ENCODE peak calls at places on chromosomes 7 and 10, in eight cellular contexts. A, K, C, Q, B, P, U and O are unnamed samples.
A peak's percentile ranks its signal among the peaks of the same experiment; 100 is the strongest.

GRCh38 chr10:83983578-83984255 is 155.6 kb upstream of the GHITM start:
- DNase-seq in Q (no peak), A (no peak), P (peak; percentile 9), K (peak; percentile 1), C (peak; percentile 23), B (no peak), U (no peak), O (no peak)

GRCh38 chr10:50469288-50469687 is 154.5 kb downstream of the SGMS1 start:
- DNase-seq in A (peak; percentile 27), B (no peak), P (peak; percentile 27), K (peak; percentile 7), U (no peak), Q (no peak), C (no peak), O (peak; percentile 28)

GRCh38 chr10:102775201-102775972 is 31.6 kb downstream of the WBP1L start:
- DNase-seq in K (no peak), C (no peak), U (peak; percentile 56), B (no peak), A (peak; percentile 45), P (peak; percentile 66), Q (peak; percentile 78), O (no peak)

GRCh38 chr7:98619450-98620321 is 2.6 kb downstream of the NPTX2 start:
- DNase-seq in C (no peak), A (peak; percentile 12), P (peak; percentile 75), Q (peak; percentile 34), U (peak; percentile 3), B (no peak), K (no peak), O (no peak)

GRCh38 chr10:71729023-71729649 is 9.6 kb upstream of the C10orf105 start:
- DNase-seq in U (no peak), P (no peak), A (no peak), Q (peak; percentile 77), C (no peak), K (no peak), B (no peak), O (no peak)

GRCh38 chr10:86368046-86368445 is 1.5 kb upstream of the GRID1 start:
- DNase-seq in A (no peak), Q (no peak), C (no peak), B (no peak), K (no peak), U (no peak), P (no peak), O (no peak)

GRCh38 chr7:99476107-99476506 is 3.4 kb downstream of the ZNF789 start:
- DNase-seq in U (no peak), A (no peak), C (no peak), K (no peak), P (no peak), Q (no peak), B (no peak), O (no peak)

GRCh38 chr7:2936891-2937580 is 92.9 kb upstream of the GNA12 start:
- DNase-seq in C (no peak), K (no peak), U (no peak), A (no peak), P (no peak), Q (no peak), B (no peak), O (no peak)

GRCh38 chr10:117896517-117896916 is 150.2 kb downstream of the RAB11FIP2 start:
- DNase-seq in Q (no peak), K (no peak), C (no peak), A (no peak), U (no peak), B (no peak), P (no peak), O (no peak)

GRCh38 chr10:129867780-129868179 is 96.3 kb downstream of the EBF3 start:
- DNase-seq in C (no peak), U (no peak), Q (no peak), K (no peak), A (no peak), P (no peak), B (no peak), O (no peak)

GRCh38 chr7:44247868-44248651 is 47.3 kb downstream of the YKT6 start:
- DNase-seq in B (no peak), C (no peak), A (no peak), P (no peak), K (no peak), Q (no peak), U (no peak), O (no peak)

GRCh38 chr7:44246396-44247113 is 45.8 kb downstream of the YKT6 start:
- DNase-seq in P (no peak), A (no peak), K (no peak), B (no peak), C (no peak), U (no peak), Q (no peak), O (no peak)

GRCh38 chr7:44240983-44241510 is 40.3 kb downstream of the YKT6 start:
- DNase-seq in Q (peak; percentile 57), C (peak; percentile 66), P (peak; percentile 87), B (no peak), K (peak; percentile 72), A (peak; percentile 75), U (peak; percentile 62), O (peak; percentile 5)

GRCh38 chr7:44242091-44242490 is 41.3 kb downstream of the YKT6 start:
- DNase-seq in A (no peak), P (no peak), K (no peak), B (no peak), U (no peak), C (no peak), Q (no peak), O (no peak)

DNA sequence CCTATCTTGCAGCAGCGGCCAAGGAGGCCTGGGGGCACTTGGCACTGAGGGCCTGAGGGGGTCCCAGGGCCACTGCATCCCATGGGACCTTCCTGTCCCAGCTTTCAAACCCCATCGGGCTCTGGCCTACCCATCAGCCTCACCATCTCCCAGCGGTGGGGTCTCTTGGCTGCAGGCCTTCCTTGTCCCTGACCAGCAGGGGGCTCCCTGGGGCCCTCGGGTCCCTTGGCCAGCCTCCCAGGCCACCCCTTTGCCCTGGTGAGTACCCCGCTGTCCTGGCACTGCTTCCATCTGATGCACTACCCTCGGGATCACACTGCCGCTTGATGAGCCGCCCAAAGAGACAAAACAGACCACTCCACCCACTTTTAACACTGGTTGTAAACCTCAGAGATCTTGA is 43.5 kb downstream of the YKT6 start:
- DNase-seq in B (no peak), Q (no peak), K (no peak), C (no peak), A (no peak), P (peak; percentile 25), U (no peak), O (no peak)
- TF ChIP-seq CTCF in B (peak; percentile 30), Q (peak; percentile 62), K (peak; percentile 79), C (peak; percentile 66), A (peak; percentile 59), P (peak; percentile 64), U (peak; percentile 31), O (peak; percentile 41)

GRCh38 chr7:114334992-114335391 is 79.6 kb upstream of the FOXP2 start:
- DNase-seq in Q (no peak), C (no peak), U (no peak), P (no peak), K (no peak), A (no peak), B (no peak), O (no peak)
- TF ChIP-seq CTCF in Q (no peak), C (no peak), U (no peak), P (no peak), K (no peak), A (no peak), B (no peak), O (no peak)

GRCh38 chr7:42493436-42494198 is 256.6 kb upstream of the GLI3 start:
- DNase-seq in Q (peak; percentile 76), B (no peak), K (peak; percentile 87), C (no peak), U (no peak), P (peak; percentile 94), A (peak; percentile 92), O (peak; percentile 41)
- TF ChIP-seq CTCF in Q (no peak), B (no peak), K (peak; percentile 18), C (no peak), U (no peak), P (peak; percentile 3), A (no peak), O (no peak)

DNA sequence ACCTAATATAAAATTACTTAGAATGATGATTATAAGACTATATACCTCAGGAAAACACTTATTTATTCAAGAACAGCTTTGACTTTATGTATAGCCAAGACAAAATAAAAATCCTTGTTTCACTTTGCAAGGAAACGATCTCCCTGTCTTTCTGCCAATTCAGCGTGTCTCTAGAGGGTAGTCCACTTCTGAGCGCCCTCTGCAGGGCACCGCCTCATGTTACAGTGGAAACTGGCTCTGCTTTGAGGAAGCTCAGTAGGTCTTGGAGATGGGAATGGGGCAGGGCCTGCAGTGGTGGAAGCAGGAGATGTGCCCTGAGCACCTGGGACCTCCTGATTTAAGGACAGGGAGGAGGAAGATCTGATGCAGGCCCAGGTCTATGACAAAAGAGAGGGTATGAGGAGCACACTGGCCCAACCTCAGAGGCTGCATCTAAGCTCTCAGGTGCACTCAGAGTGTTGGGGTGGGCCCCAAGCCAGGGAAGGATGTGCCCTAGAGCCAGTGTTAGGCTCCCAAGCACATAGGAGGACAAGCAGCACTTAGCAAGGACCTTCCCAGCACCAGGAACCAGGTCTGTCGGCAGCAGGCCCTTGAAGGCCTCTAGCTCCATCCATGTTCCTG is 481.0 kb downstream of the TNS3 start:
- DNase-seq in C (peak; percentile 61), Q (peak; percentile 35), K (peak; percentile 73), P (peak; percentile 84), U (peak; percentile 54), A (peak; percentile 57), B (no peak), O (no peak)
- TF ChIP-seq CTCF in C (peak; percentile 89), Q (peak; percentile 65), K (peak; percentile 85), P (peak; percentile 85), U (peak; percentile 91), A (peak; percentile 71), B (peak; percentile 67), O (peak; percentile 67)

DNA sequence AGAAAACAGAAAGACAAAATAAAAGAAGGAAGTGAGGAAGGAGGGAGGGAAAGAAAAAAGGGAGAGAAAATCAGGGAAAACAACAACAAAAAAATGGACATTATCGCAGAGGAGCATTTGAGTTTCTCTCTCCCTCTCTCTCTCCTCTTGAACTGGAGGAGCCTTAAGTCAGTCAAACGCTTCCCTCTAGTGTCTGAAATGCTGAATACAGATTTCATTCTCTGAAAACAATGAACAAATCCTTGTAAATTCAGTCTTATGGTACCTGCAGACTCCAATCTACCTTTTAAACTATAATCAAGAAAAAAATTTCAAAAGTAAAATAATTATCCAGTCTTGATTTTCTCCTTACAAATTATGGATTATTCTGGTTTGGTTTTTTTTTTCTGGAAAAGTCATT is 89.2 kb upstream of the PFKP start:
- DNase-seq in K (no peak), C (peak; percentile 55), Q (no peak), B (no peak), P (peak; percentile 72), A (peak; percentile 75), U (peak; percentile 54), O (no peak)
- TF ChIP-seq CTCF in K (peak; percentile 67), C (peak; percentile 39), Q (peak; percentile 48), B (peak; percentile 53), P (peak; percentile 59), A (peak; percentile 58), U (peak; percentile 68), O (peak; percentile 47)

GRCh38 chr7:101953248-101953819 is 135.9 kb downstream of the CUX1 start:
- DNase-seq in P (peak; percentile 97), Q (no peak), B (no peak), U (no peak), C (peak; percentile 23), A (peak; percentile 82), K (peak; percentile 68), O (peak; percentile 73)
- TF ChIP-seq CTCF in P (peak; percentile 5), Q (no peak), B (peak; percentile 17), U (no peak), C (no peak), A (no peak), K (no peak), O (no peak)